ENCODE peak calls at places on chromosomes 13 and 19, in four cellular contexts. G is activated CD4-positive, alpha-beta T cell treated with anti-CD3 and anti-CD28 coated beads, Interleukin-2, amount 10 ng/mL, durations not matched to agents 7 days and 5 days; F is hippocampal formation; O is DMS153. B is an unnamed sample.
A peak's percentile ranks its signal among the peaks of the same experiment; 100 is the strongest.

GRCh38 chr19:48332351-48332661 is 7.0 kb downstream of the EMP3 start:
- DNase-seq in G (no peak), F (no peak), O (no peak), B (no peak)

GRCh38 chr19:44032001-44032610 is 6.9 kb downstream of the ZNF222 start:
- DNase-seq in G (no peak), F (no peak), O (no peak), B (no peak)

GRCh38 chr13:85652536-85652935 is 146.7 kb downstream of the SLITRK6 start:
- DNase-seq in G (no peak), F (no peak), O (no peak), B (no peak)

GRCh38 chr13:110872034-110872767 is 42.7 kb downstream of the ANKRD10 start:
- DNase-seq in G (no peak), F (no peak), O (no peak), B (no peak)

GRCh38 chr13:35621989-35622388 is 145.5 kb upstream of the MAB21L1 start:
- DNase-seq in G (no peak), F (no peak), O (peak; percentile 3), B (no peak)

GRCh38 chr19:18089726-18090125 is 3.0 kb upstream of the IL12RB1 start:
- DNase-seq in G (no peak), F (peak; percentile 82), O (no peak), B (no peak)

GRCh38 chr13:29676941-29677452 is 81.5 kb upstream of the SLC7A1 start:
- DNase-seq in G (no peak), F (no peak), O (peak; percentile 52), B (no peak)

GRCh38 chr13:80727321-80727975 is 386.5 kb upstream of the SPRY2 start:
- DNase-seq in G (no peak), F (no peak), O (no peak), B (no peak)

GRCh38 chr19:34184880-34185491 is 12.7 kb downstream of the LSM14A start:
- DNase-seq in G (no peak), F (no peak), O (no peak), B (no peak)

GRCh38 chr13:45511310-45512147 is 46.8 kb downstream of the COG3 start:
- DNase-seq in G (peak; percentile 53), F (peak; percentile 83), O (peak; percentile 55), B (peak; percentile 50)

GRCh38 chr13:97125810-97126738 is 96.1 kb upstream of the MBNL2 start:
- DNase-seq in G (no peak), F (no peak), O (peak; percentile 40), B (no peak)

GRCh38 chr13:106078191-106078590 is 457.3 kb downstream of the EFNB2 start:
- DNase-seq in G (no peak), F (no peak), O (no peak), B (no peak)

GRCh38 chr13:28411859-28412353 is 83.0 kb downstream of the FLT1 start:
- DNase-seq in G (no peak), F (no peak), O (no peak), B (no peak)

GRCh38 chr13:56182598-56182997 is 958.1 kb upstream of the PRR20A start:
- DNase-seq in G (no peak), F (no peak), O (no peak), B (no peak)

GRCh38 chr19:10368101-10368803 is 12.1 kb downstream of the TYK2 start:
- DNase-seq in G (no peak), F (no peak), O (no peak), B (no peak)

GRCh38 chr13:111202745-111203144 is 87.6 kb downstream of the ARHGEF7 start:
- DNase-seq in G (no peak), F (no peak), O (peak; percentile 35), B (no peak)

GRCh38 chr19:40139533-40140287 is 49.0 kb upstream of the ZNF780A start:
- DNase-seq in G (peak; percentile 30), F (peak; percentile 71), O (peak; percentile 37), B (peak; percentile 5)

GRCh38 chr19:42362891-42363440 is 27.1 kb downstream of the CNFN start:
- DNase-seq in G (no peak), F (no peak), O (no peak), B (no peak)

GRCh38 chr19:18995804-18996241 is 37.5 kb downstream of the SUGP2 start:
- DNase-seq in G (peak; percentile 29), F (peak; percentile 84), O (no peak), B (peak; percentile 68)

GRCh38 chr13:113584870-113585671 is 518 bp downstream of the TFDP1 start:
- DNase-seq in G (peak; percentile 43), F (no peak), O (no peak), B (no peak)

GRCh38 chr19:48618278-48618915 is 581 bp downstream of the RPL18 start:
- DNase-seq in G (peak; percentile 44), F (no peak), O (no peak), B (no peak)

GRCh38 chr13:25882732-25883357 is 169.0 kb downstream of the SHISA2 start:
- DNase-seq in G (peak; percentile 47), F (no peak), O (no peak), B (no peak)

GRCh38 chr13:30355405-30355741 is 48.0 kb upstream of the KATNAL1 start:
- DNase-seq in G (no peak), F (no peak), O (no peak), B (no peak)

GRCh38 chr19:52453324-52454094 is at the start of gene ZNF578:
- DNase-seq in G (peak; percentile 83), F (peak; percentile 1), O (no peak), B (peak; percentile 68)

GRCh38 chr13:107271226-107271625 is 703.3 kb upstream of the ARGLU1 start:
- DNase-seq in G (no peak), F (no peak), O (peak; percentile 62), B (peak; percentile 33)

GRCh38 chr13:99045396-99045795 is 67.5 kb upstream of the DOCK9 start:
- DNase-seq in G (no peak), F (no peak), O (no peak), B (no peak)

GRCh38 chr19:40348125-40348913 is at the start of the genes C19orf47 and PLD3:
- DNase-seq in G (peak; percentile 99), F (peak; percentile 99), O (peak; percentile 98), B (peak; percentile 98)

GRCh38 chr13:74132152-74132767 is 1.9 kb downstream of the KLF12 start:
- DNase-seq in G (peak; percentile 51), F (no peak), O (no peak), B (no peak)

GRCh38 chr19:14318873-14319272 is 62.4 kb upstream of the ADGRE5 start:
- DNase-seq in G (no peak), F (no peak), O (no peak), B (no peak)

GRCh38 chr13:112696001-112696868 is 6.4 kb downstream of the ATP11A start:
- DNase-seq in G (no peak), F (no peak), O (no peak), B (no peak)

GRCh38 chr19:32580353-32580900 is 563 bp upstream of the PDCD5 start:
- DNase-seq in G (no peak), F (no peak), O (no peak), B (no peak)

GRCh38 chr19:28402701-28403290 is 810.2 kb downstream of the UQCRFS1 start:
- DNase-seq in G (no peak), F (no peak), O (no peak), B (no peak)

GRCh38 chr19:30123109-30123508 is 181.1 kb downstream of the URI1 start:
- DNase-seq in G (no peak), F (no peak), O (no peak), B (no peak)

GRCh38 chr19:47221080-47221841 is 9.7 kb downstream of the BBC3 start:
- DNase-seq in G (no peak), F (no peak), O (no peak), B (no peak)

GRCh38 chr13:73702419-73703071 is 431.7 kb downstream of the KLF12 start:
- DNase-seq in G (peak; percentile 72), F (no peak), O (no peak), B (no peak)

GRCh38 chr13:99980201-99981114 is 1.1 kb upstream of the ZIC2 start:
- DNase-seq in G (no peak), F (peak; percentile 49), O (peak; percentile 78), B (no peak)

GRCh38 chr19:43353606-43354304 is at the start of gene CD177:
- DNase-seq in G (no peak), F (no peak), O (no peak), B (no peak)

GRCh38 chr13:104024416-104025170 is 958.4 kb upstream of the SLC10A2 start:
- DNase-seq in G (no peak), F (no peak), O (no peak), B (no peak)

GRCh38 chr19:3132971-3133792 is 2.7 kb upstream of the GNA15 start:
- DNase-seq in G (peak; percentile 78), F (no peak), O (peak; percentile 74), B (no peak)

GRCh38 chr13:44049546-44049945 is 169.8 kb downstream of the LACC1 start:
- DNase-seq in G (no peak), F (no peak), O (peak; percentile 9), B (no peak)

B was measured in iPS DF 6.9.